ENCODE peak calls at places on chromosomes 13 and 19, in five cellular contexts. H, R, T, O and L are unnamed samples.

GRCh38 chr13:102548811-102549210 is 48.0 kb upstream of the TPP2 start:
- DNase-seq in O (no peak), H (no peak), R (no peak), T (no peak), L (no peak)

GRCh38 chr13:36998624-36999041 is 507 bp downstream of the ALG5 start:
- DNase-seq in O (peak; percentile 47), T (peak; percentile 34), R (peak; percentile 7), H (peak; percentile 35), L (peak; percentile 42)

GRCh38 chr19:18594824-18595373 is 6.3 kb downstream of the REX1BD start:
- DNase-seq in T (peak; percentile 88), R (no peak), H (no peak), O (no peak), L (no peak)

GRCh38 chr19:2015611-2015950 is at the start of gene BTBD2:
- DNase-seq in T (no peak), O (peak; percentile 70), R (peak; percentile 84), H (peak; percentile 74), L (peak; percentile 72)

GRCh38 chr19:16737909-16738308 is 18.3 kb downstream of the NWD1 start:
- DNase-seq in O (no peak), T (no peak), R (no peak), H (peak; percentile 47), L (no peak)

GRCh38 chr13:70362820-70363219 is 254.6 kb upstream of the KLHL1 start:
- DNase-seq in O (no peak), R (no peak), T (no peak), H (no peak), L (no peak)

GRCh38 chr13:30196025-30196424 is 111.3 kb downstream of the KATNAL1 start:
- DNase-seq in R (peak; percentile 72), T (no peak), O (peak; percentile 68), H (no peak), L (no peak)

GRCh38 chr19:2332341-2333026 is 4.0 kb downstream of the SPPL2B start:
- DNase-seq in T (no peak), O (no peak), R (no peak), H (no peak), L (peak; percentile 88)

GRCh38 chr19:6718741-6719539 is 1.5 kb downstream of the C3 start:
- DNase-seq in O (peak; percentile 92), T (peak; percentile 95), H (peak; percentile 67), R (no peak), L (peak; percentile 52)

GRCh38 chr13:41613471-41613870 is 156.1 kb downstream of the RGCC start:
- DNase-seq in H (no peak), T (no peak), O (no peak), R (no peak), L (no peak)

GRCh38 chr19:41206926-41207750 is 11.9 kb upstream of the AXL start:
- DNase-seq in R (no peak), O (peak; percentile 60), T (peak; percentile 30), H (no peak), L (no peak)

GRCh38 chr19:56120371-56121179 is 520 bp downstream of the ZNF787 start:
- DNase-seq in O (peak; percentile 67), T (peak; percentile 99), R (peak; percentile 76), H (peak; percentile 89), L (peak; percentile 85)
- H3K79me2 ChIP-seq in O (peaks cover 48% of the 10 kb centered on the region), T (peaks cover 48% of the 10 kb centered on the region), R (peaks cover 48% of the 10 kb centered on the region), H (peaks cover 50% of the 10 kb centered on the region), L (peaks cover 50% of the 10 kb centered on the region)

DNA sequence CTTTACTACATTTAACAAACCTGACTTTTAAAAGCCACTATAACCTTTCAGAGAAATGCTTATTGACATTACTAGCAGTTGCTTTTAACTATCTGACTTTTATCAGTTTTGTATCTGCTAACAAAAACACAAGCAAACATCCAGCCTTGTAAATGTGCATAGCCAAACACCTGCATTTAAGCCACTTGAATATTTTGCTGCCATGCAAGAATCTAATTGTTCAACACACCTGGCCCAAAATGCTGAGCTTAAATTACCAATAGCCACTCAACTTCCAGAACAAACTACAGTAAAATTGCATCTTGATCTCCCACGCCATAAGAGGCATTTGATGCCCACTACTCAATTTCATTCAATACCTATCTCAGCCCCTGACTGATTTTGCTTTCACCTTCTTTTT is 9.3 kb downstream of the ZIC5 start:
- DNase-seq in T (no peak), R (no peak), O (no peak), H (no peak), L (no peak)
- H3K79me2 ChIP-seq in T (no peaks in the 10 kb centered on the region), R (no peaks in the 10 kb centered on the region), O (peaks cover 23% of the 10 kb centered on the region), H (no peaks in the 10 kb centered on the region), L (no peaks in the 10 kb centered on the region)

GRCh38 chr19:55012294-55012693 is 25.8 kb downstream of the GP6 start:
- DNase-seq in O (no peak), H (no peak), T (no peak), R (no peak), L (no peak)
- H3K79me2 ChIP-seq in O (peaks cover 96% of the 10 kb centered on the region), H (peaks cover 7% of the 10 kb centered on the region), T (no peaks in the 10 kb centered on the region), R (no peaks in the 10 kb centered on the region), L (peaks cover 17% of the 10 kb centered on the region)

GRCh38 chr13:46571189-46571901 is 18.4 kb downstream of the LRCH1 start:
- DNase-seq in R (peak; percentile 83), H (no peak), T (peak; percentile 65), O (no peak), L (no peak)

GRCh38 chr13:46565808-46566750 is 13.1 kb downstream of the LRCH1 start:
- DNase-seq in H (no peak), T (no peak), R (no peak), O (no peak), L (no peak)

GRCh38 chr13:46570273-46570672 is 17.3 kb downstream of the LRCH1 start:
- DNase-seq in R (no peak), H (no peak), O (no peak), T (no peak), L (no peak)

GRCh38 chr13:46569471-46569870 is 16.5 kb downstream of the LRCH1 start:
- DNase-seq in H (no peak), R (no peak), O (no peak), T (no peak), L (no peak)

DNA sequence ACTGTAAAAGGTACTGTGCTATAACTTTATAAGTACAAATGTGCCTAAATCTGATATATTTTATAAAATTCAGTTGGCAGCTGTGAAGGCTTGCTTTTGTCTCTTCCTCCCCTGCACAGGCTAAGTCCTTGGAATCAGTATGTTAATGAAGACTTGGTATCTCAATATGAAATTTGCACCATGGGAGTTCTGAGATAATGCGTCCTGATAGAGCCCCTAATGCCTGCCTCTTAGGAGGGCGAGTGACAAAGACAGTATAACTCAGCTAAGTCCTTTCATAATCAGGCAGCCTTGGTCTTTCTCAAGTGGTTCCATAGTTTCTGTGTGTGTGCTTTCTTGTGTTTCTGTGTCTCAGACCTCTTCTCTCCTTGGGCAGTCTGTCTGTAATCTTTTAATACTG is 14.7 kb downstream of the LRCH1 start:
- DNase-seq in O (no peak), T (no peak), H (no peak), R (no peak), L (no peak)
- H3K79me2 ChIP-seq in O (peaks cover 84% of the 10 kb centered on the region), T (peaks cover 92% of the 10 kb centered on the region), H (peaks cover 100% of the 10 kb centered on the region), R (peaks cover 51% of the 10 kb centered on the region), L (peaks cover 99% of the 10 kb centered on the region)